ENCODE peak calls at places on chromosomes 16 and 17, in six cellular contexts. O is activated CD8-positive, alpha-beta memory T cell treated with anti-CD3 and anti-CD28 coated beads for 1 hour; W is NCI-H2029; T is pancreas; C is Calu3; J is NCI-H345. Y is an unnamed sample.

GRCh38 chr16:73389075-73389474 is 341.1 kb upstream of the ZFHX3 start:
- DNase-seq in O (no peak), W (no peak), T (no peak), C (no peak), J (no peak), Y (no peak)

GRCh38 chr17:40510328-40510648 is 8.9 kb upstream of the TNS4 start:
- DNase-seq in O (no peak), W (no peak), T (no peak), C (peak), J (peak), Y (peak)

GRCh38 chr16:31010539-31010938 is at the start of gene STX1B:
- DNase-seq in O (peak), W (no peak), T (no peak), C (no peak), J (peak), Y (no peak)

GRCh38 chr16:88072571-88073001 is 121.4 kb downstream of the BANP start:
- DNase-seq in O (no peak), W (no peak), T (no peak), C (no peak), J (no peak), Y (no peak)

GRCh38 chr17:10739341-10739905 is 9.6 kb upstream of the TMEM220 start:
- DNase-seq in O (no peak), W (no peak), T (no peak), C (no peak), J (no peak), Y (no peak)

GRCh38 chr17:52383493-52384100 is 225.1 kb upstream of the CA10 start:
- DNase-seq in O (no peak), W (peak), T (peak), C (peak), J (peak), Y (peak)

GRCh38 chr16:3328643-3329042 is 23.3 kb downstream of the ZNF75A start:
- DNase-seq in O (no peak), W (no peak), T (no peak), C (no peak), J (no peak), Y (no peak)

GRCh38 chr16:30121741-30122620 is 1.0 kb downstream of the MAPK3 start:
- DNase-seq in O (no peak), W (no peak), T (no peak), C (no peak), J (no peak), Y (peak)

GRCh38 chr17:35560703-35561102 is at the start of gene SLFN14:
- DNase-seq in O (no peak), W (no peak), T (no peak), C (no peak), J (no peak), Y (no peak)

GRCh38 chr17:56540791-56541190 is 52.7 kb upstream of the NOG start:
- DNase-seq in O (no peak), W (no peak), T (no peak), C (no peak), J (no peak), Y (peak)

GRCh38 chr16:64455275-64455674 is 666.6 kb downstream of the CDH11 start:
- DNase-seq in O (no peak), W (no peak), T (no peak), C (no peak), J (no peak), Y (no peak)

GRCh38 chr16:56657555-56658430 is at the start of gene MT1F:
- DNase-seq in O (peak), W (peak), T (peak), C (peak), J (peak), Y (peak)

GRCh38 chr16:30356401-30357084 is 1.4 kb upstream of the CD2BP2 start:
- DNase-seq in O (no peak), W (peak), T (peak), C (no peak), J (peak), Y (no peak)

GRCh38 chr17:72259977-72260376 is 139.2 kb downstream of the SOX9 start:
- DNase-seq in O (no peak), W (no peak), T (no peak), C (no peak), J (no peak), Y (no peak)

GRCh38 chr17:29111816-29112499 is 68.2 kb downstream of the MYO18A start:
- DNase-seq in O (peak), W (peak), T (peak), C (peak), J (peak), Y (peak)

GRCh38 chr17:49575524-49576120 is at the start of gene NXPH3:
- DNase-seq in O (peak), W (peak), T (peak), C (peak), J (peak), Y (peak)

GRCh38 chr17:42720996-42721583 is 23.8 kb downstream of the EZH1 start:
- DNase-seq in O (no peak), W (peak), T (no peak), C (peak), J (peak), Y (peak)

GRCh38 chr17:22459331-22459952 is 767.1 kb downstream of the KCNJ18 start:
- DNase-seq in O (no peak), W (no peak), T (no peak), C (no peak), J (no peak), Y (no peak)